ENCODE peak calls at places on chromosomes 12 and 14, in seven cellular contexts. S is HT-29, E is lower lobe of right lung, V is cardiac fibroblast, W is AG10803, B is putamen, G is transverse colon. T is an unnamed sample.

GRCh38 chr12:115426732-115427131 is 742.8 kb upstream of the TBX3 start:
- DNase-seq in S (no peak), E (no peak), V (no peak), W (no peak), B (no peak), G (no peak), T (no peak)

GRCh38 chr12:12979151-12979550 is 20.9 kb downstream of the HEBP1 start:
- DNase-seq in S (no peak), E (no peak), V (peak; percentile 79), W (no peak), B (no peak), G (no peak), T (no peak)

GRCh38 chr14:104093366-104094055 is 8.0 kb downstream of the ASPG start:
- DNase-seq in S (no peak), E (peak; percentile 55), V (no peak), W (no peak), B (no peak), G (peak; percentile 60), T (no peak)

GRCh38 chr14:23578560-23579310 is at the start of gene JPH4:
- DNase-seq in S (no peak), E (no peak), V (no peak), W (no peak), B (peak; percentile 79), G (no peak), T (no peak)

GRCh38 chr14:99735189-99736135 is 51.4 kb downstream of the CYP46A1 start:
- DNase-seq in S (no peak), E (peak; percentile 24), V (no peak), W (no peak), B (no peak), G (peak; percentile 4), T (no peak)

GRCh38 chr14:100392266-100392850 is 69.2 kb downstream of the SLC25A47 start:
- DNase-seq in S (no peak), E (no peak), V (peak; percentile 40), W (peak; percentile 44), B (no peak), G (no peak), T (peak; percentile 27)

GRCh38 chr12:103909811-103910210 is 20.4 kb upstream of the HSP90B1 start:
- DNase-seq in S (no peak), E (no peak), V (peak; percentile 36), W (peak; percentile 71), B (no peak), G (no peak), T (peak; percentile 28)

GRCh38 chr14:105305350-105305749 is 4.5 kb upstream of the BRF1 start:
- DNase-seq in S (no peak), E (no peak), V (no peak), W (no peak), B (no peak), G (no peak), T (no peak)

GRCh38 chr12:54005531-54005852 is 3.3 kb upstream of the HOXC8 start:
- DNase-seq in S (no peak), E (no peak), V (no peak), W (no peak), B (no peak), G (no peak), T (no peak)

GRCh38 chr14:88682495-88683114 is 110.1 kb downstream of the EML5 start:
- DNase-seq in S (no peak), E (no peak), V (no peak), W (no peak), B (no peak), G (no peak), T (no peak)

T was measured in hepatic stellate cell.